ENCODE peak calls at places on chromosomes 12 and 14, in five cellular contexts. Y is choroid plexus epithelial cell; H is HepG2; D is lower lobe of right lung; Z is effector memory CD4-positive, alpha-beta T cell. T is an unnamed sample.

GRCh38 chr12:124398578-124399227 is 103.8 kb downstream of the RFLNA start:
- DNase-seq in Y (no peak), H (no peak), D (no peak), Z (no peak), T (no peak)

GRCh38 chr12:47733142-47733541 is 7.9 kb upstream of the ENDOU start:
- DNase-seq in Y (no peak), H (no peak), D (no peak), Z (no peak), T (no peak)

GRCh38 chr12:16611146-16611545 is 5.2 kb upstream of the LMO3 start:
- DNase-seq in Y (no peak), H (no peak), D (no peak), Z (no peak), T (no peak)

GRCh38 chr12:32983968-32984367 is 87.4 kb upstream of the PKP2 start:
- DNase-seq in Y (no peak), H (no peak), D (no peak), Z (no peak), T (peak)

GRCh38 chr14:57268161-57269067 is at the start of the genes AP5M1 and EXOC5:
- DNase-seq in Y (peak), H (peak), D (peak), Z (peak), T (peak)

GRCh38 chr12:7090222-7090998 is 1.8 kb downstream of the C1R start:
- DNase-seq in Y (peak), H (no peak), D (no peak), Z (no peak), T (no peak)

GRCh38 chr12:103821773-103822172 is 19.3 kb downstream of the NT5DC3 start:
- DNase-seq in Y (peak), H (no peak), D (no peak), Z (no peak), T (no peak)

GRCh38 chr12:105083041-105083440 is 1.2 kb downstream of the ALDH1L2 start:
- DNase-seq in Y (no peak), H (no peak), D (no peak), Z (no peak), T (no peak)

GRCh38 chr12:50103767-50104321 is at the start of gene GPD1:
- DNase-seq in Y (peak), H (peak), D (peak), Z (no peak), T (no peak)

GRCh38 chr12:85237320-85237719 is 42.7 kb upstream of the ALX1 start:
- DNase-seq in Y (peak), H (no peak), D (no peak), Z (no peak), T (no peak)

GRCh38 chr12:32666510-32666909 is 12.6 kb upstream of the DNM1L start:
- DNase-seq in Y (no peak), H (no peak), D (no peak), Z (no peak), T (no peak)

GRCh38 chr12:69189378-69189978 is 49.9 kb upstream of the CPSF6 start:
- DNase-seq in Y (peak), H (no peak), D (no peak), Z (no peak), T (no peak)

GRCh38 chr12:2283480-2283879 is 230.7 kb downstream of the CACNA1C start:
- DNase-seq in Y (no peak), H (no peak), D (no peak), Z (no peak), T (no peak)
- H3K4me3 ChIP-seq in Y (no peak), H (no peak), D (no peak), Z (no peak), T (no peak)

DNA sequence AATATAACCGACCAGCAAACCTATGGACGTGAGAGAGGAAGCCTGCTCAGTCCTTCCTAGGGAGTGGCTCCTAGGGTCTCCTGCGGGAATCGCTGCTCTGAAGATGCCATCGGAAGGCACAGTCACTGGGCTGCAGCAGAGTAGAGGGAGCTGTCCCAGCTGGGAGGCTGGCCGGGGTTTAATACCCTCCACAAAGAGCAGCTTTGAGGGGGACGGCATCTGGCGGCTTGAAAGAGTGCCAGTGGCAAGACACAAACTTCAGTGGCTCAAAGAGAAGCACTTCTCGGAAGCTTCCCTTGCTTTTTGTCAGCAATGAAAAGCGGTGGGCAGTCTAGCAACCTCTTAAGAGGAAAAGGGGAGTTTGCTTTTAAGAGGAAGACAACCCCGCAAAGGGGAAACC is 114.6 kb downstream of the TMEM132C start:
- DNase-seq in Y (no peak), H (no peak), D (no peak), Z (no peak), T (no peak)
- H3K4me3 ChIP-seq in Y (no peak), H (no peak), D (no peak), Z (no peak), T (no peak)

GRCh38 chr14:104393898-104394605 is 185.5 kb upstream of the C14orf180 start:
- DNase-seq in Y (peak), H (no peak), D (peak), Z (peak), T (peak)
- H3K4me3 ChIP-seq in Y (no peak), H (no peak), D (no peak), Z (peak), T (no peak)

DNA sequence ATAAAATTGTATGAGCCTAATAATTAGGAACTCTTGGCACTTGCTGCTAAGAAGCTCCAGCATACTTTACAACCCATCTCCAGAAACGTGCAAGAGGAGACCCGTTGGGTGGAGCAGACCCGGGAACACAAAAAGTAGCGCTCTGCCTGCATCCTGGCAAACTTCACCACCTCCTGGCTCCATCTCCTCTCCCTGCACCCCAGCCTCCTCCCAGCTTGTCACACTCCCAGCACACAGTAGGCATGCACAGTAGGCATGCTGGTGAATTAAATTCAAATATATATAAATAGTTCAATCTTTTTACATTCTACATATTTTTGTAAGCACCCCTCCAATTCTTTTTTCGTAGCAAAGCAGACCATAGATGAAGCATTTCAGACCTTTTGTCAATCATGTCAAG is 1.2 kb downstream of the VSIG10 start:
- DNase-seq in Y (no peak), H (no peak), D (no peak), Z (no peak), T (no peak)
- H3K4me3 ChIP-seq in Y (peak), H (peak), D (peak), Z (no peak), T (peak)

GRCh38 chr12:31119531-31120211 is 46.0 kb downstream of the DDX11 start:
- DNase-seq in Y (no peak), H (no peak), D (no peak), Z (no peak), T (no peak)
- H3K4me3 ChIP-seq in Y (no peak), H (no peak), D (no peak), Z (peak), T (no peak)

GRCh38 chr12:3593906-3594305 is 102.9 kb downstream of the PRMT8 start:
- DNase-seq in Y (no peak), H (no peak), D (no peak), Z (no peak), T (no peak)

GRCh38 chr12:3592856-3593625 is 102.0 kb downstream of the PRMT8 start:
- DNase-seq in Y (no peak), H (no peak), D (no peak), Z (no peak), T (no peak)

GRCh38 chr12:3587402-3588013 is 96.5 kb downstream of the PRMT8 start:
- DNase-seq in Y (no peak), H (no peak), D (no peak), Z (no peak), T (no peak)

GRCh38 chr12:3594966-3595365 is 104.0 kb downstream of the PRMT8 start:
- DNase-seq in Y (no peak), H (no peak), D (no peak), Z (no peak), T (no peak)

DNA sequence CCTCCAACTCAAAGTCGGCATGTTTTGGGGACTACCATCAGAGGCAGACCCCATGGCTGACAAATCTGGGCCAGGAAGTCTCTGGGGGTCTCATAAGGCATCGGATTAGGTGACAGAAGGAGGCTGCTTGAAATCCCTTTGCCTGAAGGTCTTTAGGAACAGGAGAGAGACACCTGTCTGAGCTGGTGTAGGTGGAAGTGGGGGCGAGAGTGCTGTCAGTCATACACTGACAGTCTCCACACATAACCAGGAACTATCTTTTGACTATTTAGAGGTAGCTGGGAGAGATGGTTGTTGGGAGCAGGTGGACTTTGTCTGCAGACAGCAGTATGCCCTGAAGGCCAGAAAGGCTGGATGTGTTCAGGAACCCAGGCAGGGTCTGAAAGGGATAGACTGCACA is 98.7 kb downstream of the PRMT8 start:
- DNase-seq in Y (no peak), H (no peak), D (no peak), Z (no peak), T (no peak)
- H3K4me3 ChIP-seq in Y (no peak), H (no peak), D (no peak), Z (no peak), T (no peak)

DNA sequence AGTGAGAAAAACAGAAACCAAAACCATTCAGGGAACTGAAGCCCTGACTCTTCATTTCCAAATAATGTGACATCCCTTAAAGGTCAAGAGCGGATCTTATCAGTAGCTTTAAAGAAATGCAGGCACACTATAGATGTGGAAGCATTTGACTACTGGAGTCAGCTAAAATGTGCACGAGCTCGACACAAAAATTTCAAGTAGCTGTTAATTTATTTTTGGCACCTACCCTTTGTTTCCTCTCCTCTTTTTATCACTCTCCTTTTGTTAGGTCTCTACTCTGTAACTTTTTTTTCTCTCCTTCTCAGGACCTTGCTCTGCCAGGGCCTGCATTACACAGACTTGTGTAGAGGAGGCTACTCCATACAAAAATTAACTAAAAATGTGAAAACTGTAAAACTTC is 58.3 kb downstream of the FGD6 start:
- DNase-seq in Y (no peak), H (no peak), D (no peak), Z (no peak), T (no peak)
- H3K4me3 ChIP-seq in Y (no peak), H (no peak), D (no peak), Z (no peak), T (no peak)